ENCODE peak calls at places on chromosomes 16 and 17, in four cellular contexts. One of them, this sample, is unnamed.

GRCh38 chr16:77273-77806 is 685 bp upstream of the MPG start:
- DNase-seq in choroid plexus epithelial cell: peak; percentile 77
- DNase-seq in pancreas: no peak
- DNase-seq in brain microvascular endothelial cell: peak; percentile 68
- DNase-seq in this sample: peak; percentile 79

GRCh38 chr16:4115209-4115940 is 867 bp downstream of the ADCY9 start:
- DNase-seq in choroid plexus epithelial cell: peak; percentile 80
- DNase-seq in pancreas: peak; percentile 55
- DNase-seq in brain microvascular endothelial cell: peak; percentile 52
- DNase-seq in this sample: peak; percentile 60

GRCh38 chr16:86572041-86572521 is 5.5 kb downstream of the FOXC2 start:
- DNase-seq in choroid plexus epithelial cell: peak; percentile 59
- DNase-seq in brain microvascular endothelial cell: no peak
- DNase-seq in pancreas: no peak
- DNase-seq in this sample: no peak

GRCh38 chr16:29673501-29673900 is 5.5 kb upstream of the QPRT start:
- DNase-seq in pancreas: no peak
- DNase-seq in choroid plexus epithelial cell: no peak
- DNase-seq in brain microvascular endothelial cell: no peak
- DNase-seq in this sample: no peak

GRCh38 chr17:35898283-35899070 is 18.3 kb upstream of the CCL5 start:
- DNase-seq in choroid plexus epithelial cell: no peak
- DNase-seq in pancreas: peak; percentile 66
- DNase-seq in brain microvascular endothelial cell: no peak
- DNase-seq in this sample: no peak

GRCh38 chr17:38786372-38786771 is 13.0 kb downstream of the PIP4K2B start:
- DNase-seq in pancreas: no peak
- DNase-seq in brain microvascular endothelial cell: no peak
- DNase-seq in choroid plexus epithelial cell: no peak
- DNase-seq in this sample: no peak

GRCh38 chr16:27639588-27640276 is 89.8 kb downstream of the KATNIP start:
- DNase-seq in choroid plexus epithelial cell: peak; percentile 83
- DNase-seq in pancreas: no peak
- DNase-seq in brain microvascular endothelial cell: peak; percentile 41
- DNase-seq in this sample: peak; percentile 63

GRCh38 chr16:81654346-81654745 is 124.7 kb upstream of the PLCG2 start:
- DNase-seq in choroid plexus epithelial cell: no peak
- DNase-seq in pancreas: no peak
- DNase-seq in brain microvascular endothelial cell: no peak
- DNase-seq in this sample: peak; percentile 32

GRCh38 chr17:30239089-30239462 is 3.6 kb upstream of the SLC6A4 start:
- DNase-seq in pancreas: no peak
- DNase-seq in choroid plexus epithelial cell: no peak
- DNase-seq in brain microvascular endothelial cell: no peak
- DNase-seq in this sample: no peak

GRCh38 chr16:75305364-75306101 is 54.1 kb upstream of the BCAR1 start:
- DNase-seq in choroid plexus epithelial cell: peak; percentile 100
- DNase-seq in brain microvascular endothelial cell: peak; percentile 100
- DNase-seq in pancreas: peak; percentile 89
- DNase-seq in this sample: peak; percentile 100

GRCh38 chr16:15055141-15056053 is 477 bp downstream of the NTAN1 start:
- DNase-seq in brain microvascular endothelial cell: no peak
- DNase-seq in pancreas: no peak
- DNase-seq in choroid plexus epithelial cell: peak; percentile 42
- DNase-seq in this sample: peak; percentile 30

GRCh38 chr17:39719966-39720365 is 10.4 kb downstream of the MIEN1 start:
- DNase-seq in pancreas: no peak
- DNase-seq in choroid plexus epithelial cell: no peak
- DNase-seq in brain microvascular endothelial cell: no peak
- DNase-seq in this sample: no peak

GRCh38 chr17:42846594-42847280 is 2.4 kb downstream of the AOC2 start:
- DNase-seq in brain microvascular endothelial cell: no peak
- DNase-seq in choroid plexus epithelial cell: peak; percentile 47
- DNase-seq in pancreas: no peak
- DNase-seq in this sample: peak; percentile 76

GRCh38 chr17:78687125-78687524 is 94.9 kb downstream of the CYTH1 start:
- DNase-seq in brain microvascular endothelial cell: no peak
- DNase-seq in pancreas: no peak
- DNase-seq in choroid plexus epithelial cell: no peak
- DNase-seq in this sample: no peak

GRCh38 chr17:78692460-78693010 is 89.5 kb downstream of the CYTH1 start:
- DNase-seq in brain microvascular endothelial cell: no peak
- DNase-seq in pancreas: no peak
- DNase-seq in choroid plexus epithelial cell: no peak
- DNase-seq in this sample: no peak

GRCh38 chr17:78693346-78694083 is 88.6 kb downstream of the CYTH1 start:
- DNase-seq in brain microvascular endothelial cell: no peak
- DNase-seq in choroid plexus epithelial cell: no peak
- DNase-seq in pancreas: no peak
- DNase-seq in this sample: no peak

GRCh38 chr17:78687944-78688343 is 94.1 kb downstream of the CYTH1 start:
- DNase-seq in pancreas: no peak
- DNase-seq in choroid plexus epithelial cell: no peak
- DNase-seq in brain microvascular endothelial cell: no peak
- DNase-seq in this sample: no peak

DNA sequence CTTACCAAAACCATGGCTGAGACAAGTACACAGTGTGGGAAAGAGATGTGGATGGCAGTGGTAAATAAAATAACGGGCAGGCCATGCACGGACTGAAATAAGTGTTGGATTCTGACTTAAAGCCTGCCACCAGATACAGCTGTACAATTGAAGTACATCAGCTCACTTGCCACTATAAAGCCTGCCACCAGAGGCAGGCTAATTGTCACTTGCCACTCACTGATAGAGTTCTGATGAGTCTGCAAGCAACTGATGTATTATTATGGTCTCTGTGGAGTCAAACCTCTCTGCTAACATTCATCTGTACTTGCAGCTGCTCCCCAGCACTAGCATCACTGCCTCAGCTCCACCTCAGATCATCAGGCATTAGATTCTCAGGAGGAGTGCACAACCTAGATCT is 93.0 kb downstream of the CYTH1 start:
- DNase-seq in brain microvascular endothelial cell: no peak
- DNase-seq in pancreas: no peak
- DNase-seq in choroid plexus epithelial cell: no peak
- DNase-seq in this sample: no peak
- TF ChIP-seq CTCF in brain microvascular endothelial cell: peak; percentile 25
- TF ChIP-seq CTCF in pancreas: no peak
- TF ChIP-seq CTCF in choroid plexus epithelial cell: no peak
- TF ChIP-seq CTCF in this sample: no peak

GRCh38 chr17:68195667-68196393 is 52.0 kb upstream of the AMZ2 start:
- DNase-seq in choroid plexus epithelial cell: no peak
- DNase-seq in brain microvascular endothelial cell: no peak
- DNase-seq in pancreas: no peak
- DNase-seq in this sample: no peak
- H3K4me3 ChIP-seq in choroid plexus epithelial cell: no peak overlapping the region
- H3K4me3 ChIP-seq in brain microvascular endothelial cell: no peak overlapping the region
- H3K4me3 ChIP-seq in pancreas: no peak overlapping the region
- H3K4me3 ChIP-seq in this sample: no peak overlapping the region

GRCh38 chr17:62968445-62968923 is 2.4 kb downstream of the TANC2 start:
- DNase-seq in brain microvascular endothelial cell: peak; percentile 87
- DNase-seq in choroid plexus epithelial cell: peak; percentile 96
- DNase-seq in pancreas: peak; percentile 51
- DNase-seq in this sample: peak; percentile 94
- TF ChIP-seq CTCF in brain microvascular endothelial cell: peak; percentile 91
- TF ChIP-seq CTCF in choroid plexus epithelial cell: peak; percentile 91
- TF ChIP-seq CTCF in pancreas: peak; percentile 50
- TF ChIP-seq CTCF in this sample: peak; percentile 96

GRCh38 chr17:82314012-82314720 is 3.2 kb downstream of the CD7 start:
- DNase-seq in pancreas: no peak
- DNase-seq in brain microvascular endothelial cell: no peak
- DNase-seq in choroid plexus epithelial cell: no peak
- DNase-seq in this sample: no peak
- H3K4me3 ChIP-seq in pancreas: no peak overlapping the region
- H3K4me3 ChIP-seq in brain microvascular endothelial cell: no peak overlapping the region
- H3K4me3 ChIP-seq in choroid plexus epithelial cell: no peak overlapping the region
- H3K4me3 ChIP-seq in this sample: no peak overlapping the region

GRCh38 chr16:8944113-8944765 is 19.5 kb downstream of the USP7 start:
- DNase-seq in brain microvascular endothelial cell: no peak
- DNase-seq in choroid plexus epithelial cell: no peak
- DNase-seq in pancreas: no peak
- DNase-seq in this sample: no peak
- TF ChIP-seq CTCF in brain microvascular endothelial cell: no peak
- TF ChIP-seq CTCF in choroid plexus epithelial cell: no peak
- TF ChIP-seq CTCF in pancreas: no peak
- TF ChIP-seq CTCF in this sample: no peak

GRCh38 chr16:84990782-84991181 is 20.6 kb downstream of the ZDHHC7 start:
- DNase-seq in brain microvascular endothelial cell: no peak
- DNase-seq in pancreas: no peak
- DNase-seq in choroid plexus epithelial cell: no peak
- DNase-seq in this sample: no peak
- H3K4me3 ChIP-seq in brain microvascular endothelial cell: no peak overlapping the region
- H3K4me3 ChIP-seq in pancreas: no peak overlapping the region
- H3K4me3 ChIP-seq in choroid plexus epithelial cell: no peak overlapping the region
- H3K4me3 ChIP-seq in this sample: no peak overlapping the region

GRCh38 chr17:6711081-6711674 is 2.0 kb downstream of the SLC13A5 start:
- DNase-seq in pancreas: no peak
- DNase-seq in brain microvascular endothelial cell: no peak
- DNase-seq in choroid plexus epithelial cell: no peak
- DNase-seq in this sample: no peak

GRCh38 chr17:6711681-6712057 is 1.5 kb downstream of the SLC13A5 start:
- DNase-seq in brain microvascular endothelial cell: no peak
- DNase-seq in pancreas: no peak
- DNase-seq in choroid plexus epithelial cell: no peak
- DNase-seq in this sample: no peak

GRCh38 chr17:6708357-6708961 is 4.7 kb downstream of the SLC13A5 start:
- DNase-seq in brain microvascular endothelial cell: no peak
- DNase-seq in pancreas: no peak
- DNase-seq in choroid plexus epithelial cell: no peak
- DNase-seq in this sample: no peak

GRCh38 chr17:6712058-6712853 is 913 bp downstream of the SLC13A5 start:
- DNase-seq in brain microvascular endothelial cell: no peak
- DNase-seq in choroid plexus epithelial cell: peak; percentile 25
- DNase-seq in pancreas: no peak
- DNase-seq in this sample: no peak

DNA sequence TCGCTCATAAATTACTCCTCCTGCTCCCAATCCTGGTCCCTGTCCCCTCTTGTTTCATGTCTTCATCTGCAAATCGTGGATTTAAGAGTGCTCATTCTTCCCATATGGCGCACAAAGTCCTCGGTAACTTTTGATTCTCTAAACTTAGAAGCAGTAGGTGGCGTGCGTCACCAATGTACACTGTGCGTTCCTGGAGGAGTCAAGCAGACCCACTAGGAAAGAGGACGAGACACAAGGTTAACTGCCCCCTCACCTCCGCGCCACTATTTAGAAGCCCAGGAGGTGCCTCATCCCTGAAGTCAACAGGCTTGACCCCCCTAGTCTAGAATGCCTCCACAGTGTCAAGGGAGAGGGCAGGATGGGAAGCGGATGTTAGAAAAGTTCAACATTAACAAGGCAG is 2.9 kb downstream of the SLC13A5 start:
- DNase-seq in choroid plexus epithelial cell: no peak
- DNase-seq in pancreas: no peak
- DNase-seq in brain microvascular endothelial cell: no peak
- DNase-seq in this sample: peak; percentile 9
- TF ChIP-seq CTCF in choroid plexus epithelial cell: peak; percentile 15
- TF ChIP-seq CTCF in pancreas: no peak
- TF ChIP-seq CTCF in brain microvascular endothelial cell: peak; percentile 4
- TF ChIP-seq CTCF in this sample: no peak

DNA sequence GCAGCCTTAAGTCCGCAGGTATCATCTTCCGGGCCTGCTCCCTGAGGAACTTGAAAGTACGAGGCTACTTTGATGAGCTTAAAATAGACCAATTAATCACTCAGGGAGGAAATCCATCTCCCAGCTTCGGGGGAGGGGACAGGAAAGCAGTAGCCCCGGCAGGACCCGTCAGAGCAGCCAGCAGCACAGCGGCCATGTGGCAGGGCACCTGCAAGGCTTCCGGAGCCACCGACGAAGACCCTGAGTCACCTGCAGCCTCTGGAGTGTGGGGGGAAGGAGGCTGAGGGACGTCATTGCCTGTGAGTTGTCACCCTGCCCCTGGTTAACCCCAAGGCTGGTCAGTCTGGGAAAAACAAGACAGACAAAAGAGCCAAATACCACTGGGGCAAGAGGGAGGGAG is 4.4 kb upstream of the CYB561 start:
- DNase-seq in brain microvascular endothelial cell: no peak
- DNase-seq in choroid plexus epithelial cell: no peak
- DNase-seq in pancreas: no peak
- DNase-seq in this sample: no peak
- H3K4me3 ChIP-seq in brain microvascular endothelial cell: no peak overlapping the region
- H3K4me3 ChIP-seq in choroid plexus epithelial cell: no peak overlapping the region
- H3K4me3 ChIP-seq in pancreas: no peak overlapping the region
- H3K4me3 ChIP-seq in this sample: no peak overlapping the region

DNA sequence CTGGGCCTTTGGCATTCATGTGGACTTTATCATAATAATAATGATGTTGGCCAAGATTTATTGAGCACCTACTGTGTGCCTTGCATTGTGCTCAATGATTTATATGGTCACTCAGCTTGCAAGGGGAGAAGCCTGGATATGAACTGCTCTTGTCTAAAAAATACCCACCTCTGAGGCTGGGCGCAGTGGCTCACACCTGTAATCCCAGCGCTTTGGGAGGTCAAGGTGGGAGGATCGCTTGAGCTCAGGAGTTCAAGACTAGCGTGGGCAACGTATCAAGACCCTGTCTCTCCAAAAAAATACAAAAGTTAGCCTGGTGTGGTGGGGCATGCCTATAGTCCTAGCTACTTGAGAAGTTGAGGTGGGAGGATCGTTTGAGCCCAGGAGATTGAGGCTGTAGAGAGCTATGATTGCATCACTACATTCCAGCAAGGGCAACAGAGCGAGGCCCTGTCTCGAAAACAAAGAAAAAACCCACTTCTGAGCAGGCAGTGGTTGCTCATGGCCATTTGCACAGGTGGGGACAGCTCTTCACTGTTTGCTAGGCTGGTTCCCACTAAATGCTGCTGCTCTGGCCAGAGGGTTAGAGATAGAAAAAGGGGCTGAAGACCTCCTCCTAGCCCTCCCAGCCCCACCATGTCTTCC is 4.3 kb upstream of the ADGRG1 start:
- DNase-seq in choroid plexus epithelial cell: peak; percentile 85
- DNase-seq in pancreas: no peak
- DNase-seq in brain microvascular endothelial cell: peak; percentile 16
- DNase-seq in this sample: no peak
- TF ChIP-seq CTCF in choroid plexus epithelial cell: no peak
- TF ChIP-seq CTCF in pancreas: no peak
- TF ChIP-seq CTCF in brain microvascular endothelial cell: no peak
- TF ChIP-seq CTCF in this sample: no peak

This sample was measured in fibroblast of mammary gland.